ENCODE peak calls at places on chromosomes 13 and 19, in six cellular contexts. One of them, this sample, is unnamed. For H3K9me3, the result is how much of the 10 kb centered on the place peaks cover.

GRCh38 chr19:19403373-19403901 is 2.0 kb upstream of the GATAD2A start:
- DNase-seq in heart left ventricle: no peak
- DNase-seq in adipocyte: peak
- DNase-seq in T-helper 17 cell: no peak
- DNase-seq in effector memory CD4-positive, alpha-beta T cell: no peak
- DNase-seq in adrenal gland: no peak
- DNase-seq in this sample: no peak

GRCh38 chr13:29924482-29924884 is 74.1 kb upstream of the UBL3 start:
- DNase-seq in heart left ventricle: no peak
- DNase-seq in adipocyte: peak
- DNase-seq in T-helper 17 cell: no peak
- DNase-seq in effector memory CD4-positive, alpha-beta T cell: no peak
- DNase-seq in adrenal gland: no peak
- DNase-seq in this sample: no peak

GRCh38 chr13:98273067-98273823 is 96.2 kb upstream of the RNF113B start:
- DNase-seq in heart left ventricle: no peak
- DNase-seq in adipocyte: no peak
- DNase-seq in T-helper 17 cell: no peak
- DNase-seq in effector memory CD4-positive, alpha-beta T cell: no peak
- DNase-seq in adrenal gland: no peak
- DNase-seq in this sample: no peak

GRCh38 chr19:52274191-52274590 is 4.8 kb downstream of the ZNF766 start:
- DNase-seq in heart left ventricle: no peak
- DNase-seq in adipocyte: no peak
- DNase-seq in T-helper 17 cell: no peak
- DNase-seq in effector memory CD4-positive, alpha-beta T cell: no peak
- DNase-seq in adrenal gland: no peak
- DNase-seq in this sample: no peak

GRCh38 chr19:38695319-38695683 is 47.9 kb downstream of the ACTN4 start:
- DNase-seq in heart left ventricle: no peak
- DNase-seq in adipocyte: no peak
- DNase-seq in T-helper 17 cell: no peak
- DNase-seq in effector memory CD4-positive, alpha-beta T cell: no peak
- DNase-seq in adrenal gland: no peak
- DNase-seq in this sample: no peak

GRCh38 chr13:70732611-70733010 is 624.4 kb upstream of the KLHL1 start:
- DNase-seq in heart left ventricle: no peak
- DNase-seq in adipocyte: no peak
- DNase-seq in T-helper 17 cell: no peak
- DNase-seq in effector memory CD4-positive, alpha-beta T cell: no peak
- DNase-seq in adrenal gland: no peak
- DNase-seq in this sample: no peak

GRCh38 chr13:102913924-102914628 is 68.2 kb downstream of the ERCC5 start:
- DNase-seq in heart left ventricle: no peak
- DNase-seq in adipocyte: peak
- DNase-seq in T-helper 17 cell: no peak
- DNase-seq in effector memory CD4-positive, alpha-beta T cell: no peak
- DNase-seq in adrenal gland: peak
- DNase-seq in this sample: peak

GRCh38 chr13:109376936-109377335 is 409.4 kb downstream of the IRS2 start:
- DNase-seq in heart left ventricle: no peak
- DNase-seq in adipocyte: no peak
- DNase-seq in T-helper 17 cell: no peak
- DNase-seq in effector memory CD4-positive, alpha-beta T cell: no peak
- DNase-seq in adrenal gland: no peak
- DNase-seq in this sample: no peak

GRCh38 chr13:50589139-50589538 is 254.4 kb downstream of the DLEU7 start:
- DNase-seq in heart left ventricle: no peak
- DNase-seq in adipocyte: peak
- DNase-seq in T-helper 17 cell: no peak
- DNase-seq in effector memory CD4-positive, alpha-beta T cell: no peak
- DNase-seq in adrenal gland: no peak
- DNase-seq in this sample: no peak

GRCh38 chr19:623974-624373 is 9.4 kb downstream of the POLRMT start:
- DNase-seq in heart left ventricle: no peak
- DNase-seq in adipocyte: peak
- DNase-seq in T-helper 17 cell: no peak
- DNase-seq in effector memory CD4-positive, alpha-beta T cell: no peak
- DNase-seq in adrenal gland: no peak
- DNase-seq in this sample: no peak

GRCh38 chr19:34120846-34121639 is 51.3 kb upstream of the LSM14A start:
- DNase-seq in heart left ventricle: no peak
- DNase-seq in adipocyte: peak
- DNase-seq in T-helper 17 cell: peak
- DNase-seq in effector memory CD4-positive, alpha-beta T cell: peak
- DNase-seq in adrenal gland: peak
- DNase-seq in this sample: no peak

GRCh38 chr13:93745884-93746283 is 519.3 kb downstream of the GPC6 start:
- DNase-seq in heart left ventricle: no peak
- DNase-seq in adipocyte: no peak
- DNase-seq in T-helper 17 cell: no peak
- DNase-seq in effector memory CD4-positive, alpha-beta T cell: no peak
- DNase-seq in adrenal gland: no peak
- DNase-seq in this sample: no peak

GRCh38 chr13:113002206-113002821 is 33.3 kb downstream of the MCF2L start:
- DNase-seq in heart left ventricle: no peak
- DNase-seq in adipocyte: no peak
- DNase-seq in T-helper 17 cell: no peak
- DNase-seq in effector memory CD4-positive, alpha-beta T cell: no peak
- DNase-seq in adrenal gland: peak
- DNase-seq in this sample: peak

GRCh38 chr13:114134944-114135610 is 2.7 kb upstream of the RASA3 start:
- DNase-seq in heart left ventricle: peak
- DNase-seq in adipocyte: no peak
- DNase-seq in T-helper 17 cell: no peak
- DNase-seq in effector memory CD4-positive, alpha-beta T cell: no peak
- DNase-seq in adrenal gland: no peak
- DNase-seq in this sample: no peak

GRCh38 chr19:10007811-10008211 is 2.5 kb downstream of the COL5A3 start:
- DNase-seq in heart left ventricle: peak
- DNase-seq in adipocyte: peak
- DNase-seq in T-helper 17 cell: no peak
- DNase-seq in effector memory CD4-positive, alpha-beta T cell: no peak
- DNase-seq in adrenal gland: peak
- DNase-seq in this sample: no peak

GRCh38 chr19:40006273-40006691 is 9.4 kb downstream of the ZNF546 start:
- DNase-seq in heart left ventricle: no peak
- DNase-seq in adipocyte: peak
- DNase-seq in T-helper 17 cell: no peak
- DNase-seq in effector memory CD4-positive, alpha-beta T cell: no peak
- DNase-seq in adrenal gland: no peak
- DNase-seq in this sample: no peak

GRCh38 chr13:31962661-31963345 is 68.8 kb upstream of the FRY start:
- DNase-seq in heart left ventricle: no peak
- DNase-seq in adipocyte: no peak
- DNase-seq in T-helper 17 cell: no peak
- DNase-seq in effector memory CD4-positive, alpha-beta T cell: no peak
- DNase-seq in adrenal gland: no peak
- DNase-seq in this sample: no peak

GRCh38 chr13:65985632-65986031 is 1244.5 kb downstream of the PCDH9 start:
- DNase-seq in heart left ventricle: no peak
- DNase-seq in adipocyte: no peak
- DNase-seq in T-helper 17 cell: no peak
- DNase-seq in effector memory CD4-positive, alpha-beta T cell: no peak
- DNase-seq in adrenal gland: no peak
- DNase-seq in this sample: no peak

GRCh38 chr13:40518481-40518882 is 148.0 kb downstream of the FOXO1 start:
- DNase-seq in heart left ventricle: no peak
- DNase-seq in adipocyte: no peak
- DNase-seq in T-helper 17 cell: no peak
- DNase-seq in effector memory CD4-positive, alpha-beta T cell: peak
- DNase-seq in adrenal gland: no peak
- DNase-seq in this sample: no peak

GRCh38 chr19:13718733-13719132 is 45.6 kb upstream of the MRI1 start:
- DNase-seq in heart left ventricle: peak
- DNase-seq in adipocyte: peak
- DNase-seq in T-helper 17 cell: no peak
- DNase-seq in effector memory CD4-positive, alpha-beta T cell: no peak
- DNase-seq in adrenal gland: peak
- DNase-seq in this sample: peak

GRCh38 chr19:44841255-44841654 is 4.8 kb upstream of the NECTIN2 start:
- DNase-seq in heart left ventricle: peak
- DNase-seq in adipocyte: no peak
- DNase-seq in T-helper 17 cell: no peak
- DNase-seq in effector memory CD4-positive, alpha-beta T cell: no peak
- DNase-seq in adrenal gland: no peak
- DNase-seq in this sample: no peak

GRCh38 chr19:13154241-13154778 is 4.1 kb downstream of the IER2 start:
- DNase-seq in heart left ventricle: peak
- DNase-seq in adipocyte: peak
- DNase-seq in T-helper 17 cell: peak
- DNase-seq in effector memory CD4-positive, alpha-beta T cell: peak
- DNase-seq in adrenal gland: peak
- DNase-seq in this sample: peak

GRCh38 chr19:58086825-58087710 is 11.0 kb downstream of the ZSCAN18 start:
- DNase-seq in heart left ventricle: no peak
- DNase-seq in adipocyte: no peak
- DNase-seq in T-helper 17 cell: no peak
- DNase-seq in effector memory CD4-positive, alpha-beta T cell: no peak
- DNase-seq in adrenal gland: no peak
- DNase-seq in this sample: no peak
- H3K9me3 ChIP-seq in heart left ventricle: half or more
- H3K9me3 ChIP-seq in adipocyte: under half
- H3K9me3 ChIP-seq in T-helper 17 cell: under half
- H3K9me3 ChIP-seq in effector memory CD4-positive, alpha-beta T cell: under half
- H3K9me3 ChIP-seq in adrenal gland: under half
- H3K9me3 ChIP-seq in this sample: half or more

GRCh38 chr19:30879225-30879624 is 470.0 kb downstream of the TSHZ3 start:
- DNase-seq in heart left ventricle: no peak
- DNase-seq in adipocyte: no peak
- DNase-seq in T-helper 17 cell: no peak
- DNase-seq in effector memory CD4-positive, alpha-beta T cell: no peak
- DNase-seq in adrenal gland: peak
- DNase-seq in this sample: no peak
- H3K9me3 ChIP-seq in heart left ventricle: under half
- H3K9me3 ChIP-seq in adipocyte: under half
- H3K9me3 ChIP-seq in T-helper 17 cell: under half
- H3K9me3 ChIP-seq in effector memory CD4-positive, alpha-beta T cell: under half
- H3K9me3 ChIP-seq in adrenal gland: under half
- H3K9me3 ChIP-seq in this sample: under half

DNA sequence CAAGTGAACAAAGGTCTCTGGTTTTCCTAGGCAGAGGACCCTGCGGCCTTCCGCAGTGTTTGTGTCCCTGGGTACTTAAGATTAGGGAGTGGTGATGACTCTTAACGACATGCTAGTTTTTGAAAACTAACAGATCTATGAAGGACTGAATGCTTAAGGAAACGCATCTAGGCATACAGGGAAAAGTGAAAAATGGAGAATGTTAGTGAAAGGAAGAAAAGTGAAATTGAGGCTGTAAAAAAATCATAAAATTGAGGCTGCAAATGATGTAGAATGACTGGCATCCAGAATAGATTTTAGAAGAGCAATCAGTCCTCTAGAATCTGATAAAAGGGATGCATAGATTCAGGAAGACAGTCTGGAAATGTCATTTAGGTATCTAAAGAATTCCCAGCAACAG is 3.5 kb downstream of the ZNF260 start:
- DNase-seq in heart left ventricle: no peak
- DNase-seq in adipocyte: no peak
- DNase-seq in T-helper 17 cell: no peak
- DNase-seq in effector memory CD4-positive, alpha-beta T cell: no peak
- DNase-seq in adrenal gland: no peak
- DNase-seq in this sample: no peak
- H3K9me3 ChIP-seq in heart left ventricle: half or more
- H3K9me3 ChIP-seq in adipocyte: under half
- H3K9me3 ChIP-seq in T-helper 17 cell: under half
- H3K9me3 ChIP-seq in effector memory CD4-positive, alpha-beta T cell: under half
- H3K9me3 ChIP-seq in adrenal gland: under half
- H3K9me3 ChIP-seq in this sample: under half

GRCh38 chr19:42312370-42312769 is 739 bp upstream of the TMEM145 start:
- DNase-seq in heart left ventricle: no peak
- DNase-seq in adipocyte: no peak
- DNase-seq in T-helper 17 cell: no peak
- DNase-seq in effector memory CD4-positive, alpha-beta T cell: no peak
- DNase-seq in adrenal gland: no peak
- DNase-seq in this sample: no peak
- H3K9me3 ChIP-seq in heart left ventricle: under half
- H3K9me3 ChIP-seq in adipocyte: under half
- H3K9me3 ChIP-seq in T-helper 17 cell: under half
- H3K9me3 ChIP-seq in effector memory CD4-positive, alpha-beta T cell: under half
- H3K9me3 ChIP-seq in adrenal gland: under half
- H3K9me3 ChIP-seq in this sample: under half

GRCh38 chr19:36745870-36746269 is 26.7 kb downstream of the ZNF850 start:
- DNase-seq in heart left ventricle: no peak
- DNase-seq in adipocyte: no peak
- DNase-seq in T-helper 17 cell: no peak
- DNase-seq in effector memory CD4-positive, alpha-beta T cell: no peak
- DNase-seq in adrenal gland: no peak
- DNase-seq in this sample: no peak
- H3K9me3 ChIP-seq in heart left ventricle: half or more
- H3K9me3 ChIP-seq in adipocyte: half or more
- H3K9me3 ChIP-seq in T-helper 17 cell: under half
- H3K9me3 ChIP-seq in effector memory CD4-positive, alpha-beta T cell: half or more
- H3K9me3 ChIP-seq in adrenal gland: half or more
- H3K9me3 ChIP-seq in this sample: half or more